ENCODE peak calls at places on chromosomes 5 and 9, in nine cellular contexts. P is stomach; V is cardiac muscle cell; G is ovary; C is CD8-positive, alpha-beta T cell; F is psoas muscle; J is foreskin keratinocyte; K is astrocyte; R is IMR-90. Q is an unnamed sample. For H3K4me1, the result is how much of the 10 kb centered on the place peaks cover.

GRCh38 chr9:129522351-129522750 is 98.5 kb downstream of the C9orf50 start:
- DNase-seq in P (no peak), V (no peak), G (no peak), C (no peak), F (no peak), J (no peak), K (no peak), R (no peak), Q (no peak)

GRCh38 chr9:110742741-110743371 is 74.3 kb downstream of the MUSK start:
- DNase-seq in P (no peak), V (no peak), G (peak), C (no peak), F (no peak), J (no peak), K (peak), R (peak), Q (no peak)

GRCh38 chr5:178383919-178384814 is 151.6 kb upstream of the PHYKPL start:
- DNase-seq in P (no peak), V (peak), G (no peak), C (no peak), F (no peak), J (no peak), K (no peak), R (no peak), Q (no peak)

GRCh38 chr5:68683632-68684035 is 410.2 kb upstream of the SLC30A5 start:
- DNase-seq in P (no peak), V (peak), G (no peak), C (no peak), F (no peak), J (peak), K (peak), R (peak), Q (no peak)

GRCh38 chr5:88667187-88668141 is 215.5 kb downstream of the MEF2C start:
- DNase-seq in P (no peak), V (no peak), G (no peak), C (no peak), F (no peak), J (no peak), K (no peak), R (no peak), Q (no peak)

GRCh38 chr5:55600536-55601208 is 65.9 kb upstream of the PLPP1 start:
- DNase-seq in P (no peak), V (peak), G (no peak), C (no peak), F (no peak), J (peak), K (peak), R (peak), Q (no peak)

GRCh38 chr5:97192580-97193421 is 9.8 kb upstream of the RIOK2 start:
- DNase-seq in P (no peak), V (no peak), G (no peak), C (no peak), F (no peak), J (peak), K (no peak), R (no peak), Q (no peak)

GRCh38 chr9:1253098-1253979 is 203.2 kb downstream of the DMRT2 start:
- DNase-seq in P (no peak), V (no peak), G (no peak), C (no peak), F (no peak), J (no peak), K (no peak), R (no peak), Q (no peak)

GRCh38 chr5:111394580-111394979 is 117.8 kb downstream of the STARD4 start:
- DNase-seq in P (no peak), V (no peak), G (no peak), C (no peak), F (no peak), J (peak), K (peak), R (peak), Q (no peak)

GRCh38 chr9:98086461-98086860 is 29.9 kb downstream of the NANS start:
- DNase-seq in P (no peak), V (no peak), G (no peak), C (no peak), F (no peak), J (no peak), K (no peak), R (no peak), Q (no peak)

GRCh38 chr9:76649894-76650293 is 114.3 kb upstream of the PCA3 start:
- DNase-seq in P (no peak), V (no peak), G (no peak), C (no peak), F (no peak), J (no peak), K (no peak), R (no peak), Q (no peak)

GRCh38 chr9:98287383-98287782 is 31.9 kb upstream of the TBC1D2 start:
- DNase-seq in P (no peak), V (no peak), G (no peak), C (no peak), F (no peak), J (no peak), K (no peak), R (no peak), Q (no peak)

GRCh38 chr9:133683494-133684460 is 47.6 kb downstream of the DBH start:
- DNase-seq in P (no peak), V (peak), G (no peak), C (peak), F (peak), J (no peak), K (no peak), R (peak), Q (no peak)

GRCh38 chr9:81032030-81032572 is 657.2 kb downstream of the TLE1 start:
- DNase-seq in P (no peak), V (no peak), G (no peak), C (no peak), F (no peak), J (peak), K (peak), R (peak), Q (peak)

GRCh38 chr9:7549261-7549660 is 250.3 kb downstream of the DMAC1 start:
- DNase-seq in P (no peak), V (peak), G (no peak), C (no peak), F (peak), J (no peak), K (no peak), R (no peak), Q (no peak)

GRCh38 chr5:176187276-176188062 is 50.8 kb upstream of the SIMC1 start:
- DNase-seq in P (no peak), V (no peak), G (no peak), C (no peak), F (no peak), J (no peak), K (no peak), R (no peak), Q (no peak)

GRCh38 chr5:5306696-5307095 is 115.8 kb upstream of the ICE1 start:
- DNase-seq in P (no peak), V (no peak), G (no peak), C (no peak), F (no peak), J (peak), K (peak), R (peak), Q (no peak)

GRCh38 chr5:166781729-166782128 is 1509.7 kb upstream of the WWC1 start:
- DNase-seq in P (no peak), V (peak), G (no peak), C (no peak), F (no peak), J (no peak), K (no peak), R (no peak), Q (no peak)

DNA sequence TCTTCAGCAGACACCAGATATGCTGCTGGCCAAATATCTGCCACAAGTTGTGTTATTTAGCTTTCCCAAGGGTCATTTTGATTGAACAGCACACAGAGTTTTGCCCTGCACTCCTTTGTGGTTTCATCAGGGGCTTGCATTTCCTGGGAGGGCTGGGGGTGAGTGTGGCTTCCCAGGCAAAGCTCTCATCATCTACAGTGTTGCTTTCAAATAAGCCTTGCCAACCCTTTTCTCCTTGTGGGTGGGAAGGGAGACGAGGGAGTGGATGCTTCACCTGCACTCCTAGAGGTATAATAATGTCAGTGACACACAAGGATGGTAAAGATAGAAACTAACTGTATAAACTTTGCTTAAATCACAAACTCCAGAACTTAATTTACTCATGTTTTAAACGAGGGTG is 107.0 kb downstream of the MARCHF11 start:
- DNase-seq in P (no peak), V (no peak), G (no peak), C (no peak), F (no peak), J (no peak), K (no peak), R (no peak), Q (no peak)
- TF ChIP-seq CTCF in P (no peak), V (no peak), G (no peak), C (no peak), F (no peak), J (no peak), K (no peak), R (no peak), Q (no peak)

GRCh38 chr5:67118050-67118620 is 78.5 kb downstream of the CD180 start:
- DNase-seq in P (no peak), V (no peak), G (no peak), C (no peak), F (no peak), J (no peak), K (no peak), R (no peak), Q (no peak)
- H3K4me1 ChIP-seq in P (under half), V (under half), G (under half), C (under half), F (under half), J (under half), K (under half), R (under half), Q (under half)

DNA sequence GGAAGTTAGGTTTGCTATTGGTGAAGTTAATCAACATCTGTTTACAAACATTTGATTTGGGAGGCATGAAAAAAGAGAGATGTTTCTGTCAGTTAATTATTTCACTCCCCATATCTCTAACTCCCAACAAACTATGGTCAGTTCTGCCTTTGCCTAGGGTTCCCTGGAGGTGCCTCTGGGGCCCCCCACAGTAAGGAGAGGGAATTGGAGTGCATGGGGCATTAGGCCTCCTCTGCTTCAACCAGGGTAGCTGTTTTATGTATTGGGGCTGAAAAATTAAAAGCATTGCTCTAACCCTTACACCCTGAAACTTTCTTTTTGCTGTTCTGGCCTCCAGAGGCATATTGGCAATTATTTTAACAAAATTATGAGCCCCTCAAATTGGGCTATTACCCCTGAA is 32.3 kb downstream of the RUSC2 start:
- DNase-seq in P (no peak), V (no peak), G (no peak), C (no peak), F (no peak), J (no peak), K (no peak), R (no peak), Q (no peak)
- TF ChIP-seq CTCF in P (no peak), V (peak), G (no peak), C (no peak), F (peak), J (peak), K (peak), R (peak), Q (no peak)

GRCh38 chr5:140109818-140110733 is 3.8 kb upstream of the PURA start:
- DNase-seq in P (no peak), V (no peak), G (no peak), C (no peak), F (no peak), J (no peak), K (no peak), R (no peak), Q (no peak)
- H3K4me1 ChIP-seq in P (half or more), V (under half), G (under half), C (half or more), F (under half), J (under half), K (under half), R (under half), Q (under half)

GRCh38 chr5:164962302-164962961 is 1457.0 kb downstream of the MAT2B start:
- DNase-seq in P (no peak), V (no peak), G (no peak), C (no peak), F (no peak), J (no peak), K (peak), R (no peak), Q (no peak)

GRCh38 chr5:164959761-164960160 is 1454.3 kb downstream of the MAT2B start:
- DNase-seq in P (no peak), V (no peak), G (no peak), C (no peak), F (no peak), J (no peak), K (no peak), R (no peak), Q (no peak)

GRCh38 chr5:164958688-164959087 is 1453.3 kb downstream of the MAT2B start:
- DNase-seq in P (no peak), V (no peak), G (no peak), C (no peak), F (no peak), J (no peak), K (no peak), R (no peak), Q (no peak)
- TF ChIP-seq CTCF in P (no peak), V (no peak), G (no peak), C (no peak), F (no peak), J (peak), K (no peak), R (no peak), Q (no peak)